ENCODE peak calls at places on chromosomes 16 and 17, in eight cellular contexts. M is activated T-cell treated with anti-CD3 and anti-CD28 coated beads for 24 hours; X is T-cell; P is iris pigment epithelial cell; N is NCI-H1105; C is activated T-helper 1 cell treated with anti-CD3 and anti-CD28 coated beads, Interleukin-2, amount 50 U/mL, for 16 hours; J is NAMALWA; B is stimulated activated CD8-positive, alpha-beta memory T cell treated with anti-CD3 and anti-CD28 coated beads, Interleukin-4, amount 100 ng/mL, for 24 hours. S is an unnamed sample.

GRCh38 chr16:22789281-22789945 is 24.5 kb upstream of the HS3ST2 start:
- DNase-seq in J (no peak), M (no peak), X (no peak), P (no peak), C (no peak), B (no peak), N (no peak), S (no peak)

GRCh38 chr16:51831595-51832352 is 680.7 kb upstream of the SALL1 start:
- DNase-seq in P (no peak), N (no peak), B (no peak), X (no peak), C (no peak), J (no peak), M (no peak), S (no peak)

GRCh38 chr16:67391424-67392300 is 1.6 kb downstream of the TPPP3 start:
- DNase-seq in C (no peak), N (no peak), J (peak), M (no peak), X (no peak), P (no peak), B (no peak), S (no peak)

GRCh38 chr17:49108318-49108717 is 24.3 kb upstream of the B4GALNT2 start:
- DNase-seq in X (no peak), B (no peak), J (no peak), C (no peak), M (no peak), P (peak), N (no peak), S (no peak)

GRCh38 chr17:81550830-81551457 is 1.2 kb downstream of the FAAP100 start:
- DNase-seq in M (no peak), C (no peak), P (no peak), N (no peak), B (no peak), X (no peak), J (no peak), S (no peak)

GRCh38 chr17:76645481-76645880 is 1.9 kb upstream of the ST6GALNAC1 start:
- DNase-seq in B (no peak), M (no peak), P (no peak), C (no peak), X (no peak), J (no peak), N (no peak), S (no peak)

GRCh38 chr17:27631897-27632725 is 1.1 kb downstream of the LGALS9 start:
- DNase-seq in N (no peak), P (no peak), J (no peak), B (no peak), X (no peak), C (no peak), M (no peak), S (no peak)

GRCh38 chr16:35182943-35183550 is 1723.6 kb downstream of the TP53TG3F start:
- DNase-seq in X (no peak), N (no peak), C (no peak), J (no peak), P (no peak), M (no peak), B (no peak), S (peak)

GRCh38 chr17:28133562-28133970 is 91.1 kb downstream of the NLK start:
- DNase-seq in P (peak), M (no peak), C (no peak), N (no peak), J (no peak), B (no peak), X (no peak), S (no peak)

S was measured in chondrocyte.